ENCODE peak calls at places on chromosomes 4 and X, in ten cellular contexts. One of them, this sample, is unnamed.

GRCh38 chr4:76998251-76998901 is 48.8 kb downstream of the SEPTIN11 start:
- DNase-seq in activated T-helper 1 cell treated with anti-CD3 and anti-CD28 coated beads, Interleukin-12 subunit alpha, Interleukin-12 subunit beta, Interleukin-2, Interleukin-4 antibody, amounts not matched to agents 30 ng/mL and 10 ng/mL and 1 ng/mL, durations not matched to agents 14 hours and 24 hours and 36 hours: no peak
- DNase-seq in colonic mucosa: no peak
- DNase-seq in NCI-H2171: no peak
- DNase-seq in activated T-cell treated with anti-CD3 and anti-CD28 coated beads for 1 hour: no peak
- DNase-seq in NCI-H1694 treated with DMSO at 0.1 percent for 48 hours: no peak
- DNase-seq in ACHN: no peak
- DNase-seq in stimulated activated naive B cell treated with anti-CD40 and anti-IgM and Interleukin-4, amounts not matched to agents 10 μg/mL and 1 μg/mL and 100 μg/mL, for 72 hours: no peak
- DNase-seq in stimulated activated CD4-positive, alpha-beta T cell treated with anti-CD3 and anti-CD28 coated beads, TNF-alpha, amount 100 ng/mL, for 4 hours: no peak
- DNase-seq in NCI-H345: no peak
- DNase-seq in this sample: no peak

GRCh38 chr4:86033171-86033570 is 326.7 kb downstream of the MAPK10 start:
- DNase-seq in NCI-H2171: no peak
- DNase-seq in activated T-helper 1 cell treated with anti-CD3 and anti-CD28 coated beads, Interleukin-12 subunit alpha, Interleukin-12 subunit beta, Interleukin-2, Interleukin-4 antibody, amounts not matched to agents 30 ng/mL and 10 ng/mL and 1 ng/mL, durations not matched to agents 14 hours and 24 hours and 36 hours: no peak
- DNase-seq in stimulated activated CD4-positive, alpha-beta T cell treated with anti-CD3 and anti-CD28 coated beads, TNF-alpha, amount 100 ng/mL, for 4 hours: no peak
- DNase-seq in stimulated activated naive B cell treated with anti-CD40 and anti-IgM and Interleukin-4, amounts not matched to agents 10 μg/mL and 1 μg/mL and 100 μg/mL, for 72 hours: no peak
- DNase-seq in activated T-cell treated with anti-CD3 and anti-CD28 coated beads for 1 hour: no peak
- DNase-seq in NCI-H345: no peak
- DNase-seq in NCI-H1694 treated with DMSO at 0.1 percent for 48 hours: no peak
- DNase-seq in ACHN: no peak
- DNase-seq in colonic mucosa: no peak
- DNase-seq in this sample: peak; percentile 27

GRCh38 chr4:145839151-145839550 is 99.5 kb downstream of the ZNF827 start:
- DNase-seq in stimulated activated CD4-positive, alpha-beta T cell treated with anti-CD3 and anti-CD28 coated beads, TNF-alpha, amount 100 ng/mL, for 4 hours: no peak
- DNase-seq in NCI-H1694 treated with DMSO at 0.1 percent for 48 hours: no peak
- DNase-seq in NCI-H345: no peak
- DNase-seq in stimulated activated naive B cell treated with anti-CD40 and anti-IgM and Interleukin-4, amounts not matched to agents 10 μg/mL and 1 μg/mL and 100 μg/mL, for 72 hours: no peak
- DNase-seq in activated T-cell treated with anti-CD3 and anti-CD28 coated beads for 1 hour: no peak
- DNase-seq in ACHN: no peak
- DNase-seq in activated T-helper 1 cell treated with anti-CD3 and anti-CD28 coated beads, Interleukin-12 subunit alpha, Interleukin-12 subunit beta, Interleukin-2, Interleukin-4 antibody, amounts not matched to agents 30 ng/mL and 10 ng/mL and 1 ng/mL, durations not matched to agents 14 hours and 24 hours and 36 hours: no peak
- DNase-seq in colonic mucosa: no peak
- DNase-seq in NCI-H2171: no peak
- DNase-seq in this sample: no peak

GRCh38 chrX:22760513-22761057 is 239.2 kb upstream of the DDX53 start:
- DNase-seq in NCI-H2171: no peak
- DNase-seq in stimulated activated naive B cell treated with anti-CD40 and anti-IgM and Interleukin-4, amounts not matched to agents 10 μg/mL and 1 μg/mL and 100 μg/mL, for 72 hours: no peak
- DNase-seq in colonic mucosa: no peak
- DNase-seq in NCI-H1694 treated with DMSO at 0.1 percent for 48 hours: no peak
- DNase-seq in activated T-cell treated with anti-CD3 and anti-CD28 coated beads for 1 hour: no peak
- DNase-seq in stimulated activated CD4-positive, alpha-beta T cell treated with anti-CD3 and anti-CD28 coated beads, TNF-alpha, amount 100 ng/mL, for 4 hours: no peak
- DNase-seq in activated T-helper 1 cell treated with anti-CD3 and anti-CD28 coated beads, Interleukin-12 subunit alpha, Interleukin-12 subunit beta, Interleukin-2, Interleukin-4 antibody, amounts not matched to agents 30 ng/mL and 10 ng/mL and 1 ng/mL, durations not matched to agents 14 hours and 24 hours and 36 hours: no peak
- DNase-seq in NCI-H345: no peak
- DNase-seq in ACHN: peak; percentile 1
- DNase-seq in this sample: no peak

GRCh38 chrX:125782184-125782583 is 383.9 kb downstream of the DCAF12L2 start:
- DNase-seq in NCI-H2171: no peak
- DNase-seq in activated T-cell treated with anti-CD3 and anti-CD28 coated beads for 1 hour: no peak
- DNase-seq in activated T-helper 1 cell treated with anti-CD3 and anti-CD28 coated beads, Interleukin-12 subunit alpha, Interleukin-12 subunit beta, Interleukin-2, Interleukin-4 antibody, amounts not matched to agents 30 ng/mL and 10 ng/mL and 1 ng/mL, durations not matched to agents 14 hours and 24 hours and 36 hours: no peak
- DNase-seq in ACHN: no peak
- DNase-seq in NCI-H345: no peak
- DNase-seq in stimulated activated CD4-positive, alpha-beta T cell treated with anti-CD3 and anti-CD28 coated beads, TNF-alpha, amount 100 ng/mL, for 4 hours: no peak
- DNase-seq in stimulated activated naive B cell treated with anti-CD40 and anti-IgM and Interleukin-4, amounts not matched to agents 10 μg/mL and 1 μg/mL and 100 μg/mL, for 72 hours: no peak
- DNase-seq in NCI-H1694 treated with DMSO at 0.1 percent for 48 hours: no peak
- DNase-seq in colonic mucosa: no peak
- DNase-seq in this sample: no peak

GRCh38 chr4:1195109-1195671 is 22.8 kb upstream of the SPON2 start:
- DNase-seq in NCI-H2171: no peak
- DNase-seq in ACHN: no peak
- DNase-seq in activated T-helper 1 cell treated with anti-CD3 and anti-CD28 coated beads, Interleukin-12 subunit alpha, Interleukin-12 subunit beta, Interleukin-2, Interleukin-4 antibody, amounts not matched to agents 30 ng/mL and 10 ng/mL and 1 ng/mL, durations not matched to agents 14 hours and 24 hours and 36 hours: no peak
- DNase-seq in NCI-H345: no peak
- DNase-seq in activated T-cell treated with anti-CD3 and anti-CD28 coated beads for 1 hour: no peak
- DNase-seq in stimulated activated naive B cell treated with anti-CD40 and anti-IgM and Interleukin-4, amounts not matched to agents 10 μg/mL and 1 μg/mL and 100 μg/mL, for 72 hours: peak; percentile 0
- DNase-seq in stimulated activated CD4-positive, alpha-beta T cell treated with anti-CD3 and anti-CD28 coated beads, TNF-alpha, amount 100 ng/mL, for 4 hours: no peak
- DNase-seq in NCI-H1694 treated with DMSO at 0.1 percent for 48 hours: no peak
- DNase-seq in colonic mucosa: peak; percentile 21
- DNase-seq in this sample: no peak

GRCh38 chr4:14415146-14415545 is 587.1 kb upstream of the CPEB2 start:
- DNase-seq in NCI-H2171: no peak
- DNase-seq in stimulated activated naive B cell treated with anti-CD40 and anti-IgM and Interleukin-4, amounts not matched to agents 10 μg/mL and 1 μg/mL and 100 μg/mL, for 72 hours: no peak
- DNase-seq in NCI-H1694 treated with DMSO at 0.1 percent for 48 hours: no peak
- DNase-seq in activated T-helper 1 cell treated with anti-CD3 and anti-CD28 coated beads, Interleukin-12 subunit alpha, Interleukin-12 subunit beta, Interleukin-2, Interleukin-4 antibody, amounts not matched to agents 30 ng/mL and 10 ng/mL and 1 ng/mL, durations not matched to agents 14 hours and 24 hours and 36 hours: no peak
- DNase-seq in colonic mucosa: no peak
- DNase-seq in activated T-cell treated with anti-CD3 and anti-CD28 coated beads for 1 hour: no peak
- DNase-seq in NCI-H345: no peak
- DNase-seq in stimulated activated CD4-positive, alpha-beta T cell treated with anti-CD3 and anti-CD28 coated beads, TNF-alpha, amount 100 ng/mL, for 4 hours: no peak
- DNase-seq in ACHN: no peak
- DNase-seq in this sample: no peak

GRCh38 chr4:31768756-31769155 is 1048.6 kb downstream of the PCDH7 start:
- DNase-seq in activated T-helper 1 cell treated with anti-CD3 and anti-CD28 coated beads, Interleukin-12 subunit alpha, Interleukin-12 subunit beta, Interleukin-2, Interleukin-4 antibody, amounts not matched to agents 30 ng/mL and 10 ng/mL and 1 ng/mL, durations not matched to agents 14 hours and 24 hours and 36 hours: no peak
- DNase-seq in ACHN: no peak
- DNase-seq in colonic mucosa: no peak
- DNase-seq in activated T-cell treated with anti-CD3 and anti-CD28 coated beads for 1 hour: no peak
- DNase-seq in NCI-H345: no peak
- DNase-seq in stimulated activated CD4-positive, alpha-beta T cell treated with anti-CD3 and anti-CD28 coated beads, TNF-alpha, amount 100 ng/mL, for 4 hours: no peak
- DNase-seq in NCI-H2171: no peak
- DNase-seq in stimulated activated naive B cell treated with anti-CD40 and anti-IgM and Interleukin-4, amounts not matched to agents 10 μg/mL and 1 μg/mL and 100 μg/mL, for 72 hours: no peak
- DNase-seq in NCI-H1694 treated with DMSO at 0.1 percent for 48 hours: no peak
- DNase-seq in this sample: no peak

GRCh38 chr4:109820563-109820962 is 5.0 kb downstream of the GAR1 start:
- DNase-seq in NCI-H2171: no peak
- DNase-seq in NCI-H1694 treated with DMSO at 0.1 percent for 48 hours: no peak
- DNase-seq in activated T-cell treated with anti-CD3 and anti-CD28 coated beads for 1 hour: no peak
- DNase-seq in activated T-helper 1 cell treated with anti-CD3 and anti-CD28 coated beads, Interleukin-12 subunit alpha, Interleukin-12 subunit beta, Interleukin-2, Interleukin-4 antibody, amounts not matched to agents 30 ng/mL and 10 ng/mL and 1 ng/mL, durations not matched to agents 14 hours and 24 hours and 36 hours: no peak
- DNase-seq in stimulated activated CD4-positive, alpha-beta T cell treated with anti-CD3 and anti-CD28 coated beads, TNF-alpha, amount 100 ng/mL, for 4 hours: no peak
- DNase-seq in ACHN: no peak
- DNase-seq in stimulated activated naive B cell treated with anti-CD40 and anti-IgM and Interleukin-4, amounts not matched to agents 10 μg/mL and 1 μg/mL and 100 μg/mL, for 72 hours: no peak
- DNase-seq in colonic mucosa: no peak
- DNase-seq in NCI-H345: no peak
- DNase-seq in this sample: peak; percentile 15

GRCh38 chr4:81724925-81725329 is 253.2 kb upstream of the RASGEF1B start:
- DNase-seq in NCI-H1694 treated with DMSO at 0.1 percent for 48 hours: peak; percentile 6
- DNase-seq in activated T-cell treated with anti-CD3 and anti-CD28 coated beads for 1 hour: peak; percentile 5
- DNase-seq in activated T-helper 1 cell treated with anti-CD3 and anti-CD28 coated beads, Interleukin-12 subunit alpha, Interleukin-12 subunit beta, Interleukin-2, Interleukin-4 antibody, amounts not matched to agents 30 ng/mL and 10 ng/mL and 1 ng/mL, durations not matched to agents 14 hours and 24 hours and 36 hours: peak; percentile 37
- DNase-seq in stimulated activated CD4-positive, alpha-beta T cell treated with anti-CD3 and anti-CD28 coated beads, TNF-alpha, amount 100 ng/mL, for 4 hours: peak; percentile 45
- DNase-seq in NCI-H345: peak; percentile 32
- DNase-seq in colonic mucosa: peak; percentile 24
- DNase-seq in NCI-H2171: no peak
- DNase-seq in ACHN: no peak
- DNase-seq in stimulated activated naive B cell treated with anti-CD40 and anti-IgM and Interleukin-4, amounts not matched to agents 10 μg/mL and 1 μg/mL and 100 μg/mL, for 72 hours: peak; percentile 57
- DNase-seq in this sample: no peak